ENCODE peak calls at places on chromosomes 7 and 10, in ten cellular contexts. V is endodermal cell; K is psoas muscle; C is CD8-positive, alpha-beta memory T cell; I is naive thymus-derived CD4-positive, alpha-beta T cell; W is right cardiac atrium; P is SJSA1; L is ovary; T is lung; M is left ventricle myocardium inferior. X is an unnamed sample.

GRCh38 chr7:134528749-134529148 is 1.4 kb downstream of the AKR1B10 start:
- DNase-seq in V (no peak), W (no peak), I (no peak), L (no peak), K (no peak), P (no peak), M (no peak), C (no peak), T (no peak), X (no peak)

GRCh38 chr7:101113860-101114259 is 13.0 kb upstream of the SERPINE1 start:
- DNase-seq in I (no peak), C (no peak), P (no peak), W (no peak), L (no peak), T (no peak), K (no peak), M (no peak), V (no peak), X (no peak)

GRCh38 chr10:126429275-126429674 is 41.0 kb upstream of the ADAM12 start:
- DNase-seq in W (no peak), M (no peak), L (no peak), C (no peak), V (no peak), I (no peak), P (no peak), K (no peak), T (no peak), X (no peak)

GRCh38 chr10:119541046-119541445 is 1.5 kb downstream of the RGS10 start:
- DNase-seq in W (no peak), K (no peak), M (no peak), C (no peak), V (no peak), P (no peak), L (no peak), T (no peak), I (no peak), X (no peak)

GRCh38 chr10:103517234-103518085 is 24.0 kb downstream of the NEURL1 start:
- DNase-seq in C (no peak), K (no peak), I (no peak), T (no peak), M (no peak), V (no peak), P (no peak), L (no peak), W (no peak), X (no peak)

GRCh38 chr10:80075781-80076180 is 2.7 kb upstream of the TMEM254 start:
- DNase-seq in P (no peak), C (no peak), W (no peak), V (no peak), L (no peak), K (no peak), T (no peak), I (no peak), M (no peak), X (no peak)

GRCh38 chr10:119166564-119166963 is 1.1 kb upstream of the SFXN4 start:
- DNase-seq in P (no peak), I (no peak), T (no peak), M (no peak), L (no peak), V (no peak), C (no peak), K (no peak), W (no peak), X (no peak)

GRCh38 chr10:5622586-5622985 is 43.8 kb downstream of the ASB13 start:
- DNase-seq in C (no peak), V (no peak), P (no peak), I (no peak), K (no peak), M (no peak), L (no peak), T (no peak), W (no peak), X (no peak)

GRCh38 chr7:48708635-48709034 is 215.7 kb upstream of the CDC14C start:
- DNase-seq in L (no peak), K (no peak), T (no peak), I (no peak), M (no peak), P (no peak), V (peak; percentile 70), W (no peak), C (no peak), X (no peak)

GRCh38 chr10:10055656-10056445 is 961.8 kb upstream of the CELF2 start:
- DNase-seq in M (no peak), L (no peak), V (no peak), K (no peak), W (no peak), C (no peak), T (no peak), P (no peak), I (no peak), X (no peak)

GRCh38 chr10:63491558-63492316 is 26.0 kb upstream of the JMJD1C start:
- DNase-seq in C (no peak), W (peak; percentile 22), I (no peak), L (peak; percentile 34), M (no peak), K (no peak), T (peak; percentile 43), P (no peak), V (no peak), X (no peak)

GRCh38 chr10:5616871-5617270 is 49.5 kb downstream of the ASB13 start:
- DNase-seq in T (no peak), K (no peak), I (no peak), M (no peak), V (no peak), C (no peak), P (no peak), L (no peak), W (no peak), X (no peak)

GRCh38 chr10:122311051-122311410 is 39.9 kb downstream of the BTBD16 start:
- DNase-seq in L (no peak), V (no peak), K (no peak), P (no peak), M (no peak), T (no peak), C (no peak), I (no peak), W (no peak), X (no peak)

GRCh38 chr7:50329775-50330174 is 25.3 kb downstream of the IKZF1 start:
- DNase-seq in P (no peak), I (no peak), L (no peak), C (no peak), T (no peak), M (no peak), V (no peak), W (no peak), K (no peak), X (no peak)
- H3K4me1 ChIP-seq in P (no peaks in the 10 kb centered on the region), I (peaks cover 90% of the 10 kb centered on the region), L (no peaks in the 10 kb centered on the region), C (peaks cover 95% of the 10 kb centered on the region), T (no peaks in the 10 kb centered on the region), M (no peaks in the 10 kb centered on the region), V (no peaks in the 10 kb centered on the region), W (no peaks in the 10 kb centered on the region), K (no peaks in the 10 kb centered on the region), X (no peaks in the 10 kb centered on the region)

GRCh38 chr10:74075906-74076305 is 74.7 kb downstream of the AP3M1 start:
- DNase-seq in L (no peak), W (no peak), C (no peak), M (no peak), V (no peak), I (no peak), T (no peak), P (no peak), K (no peak), X (no peak)

GRCh38 chr10:74078037-74078436 is 72.6 kb downstream of the AP3M1 start:
- DNase-seq in W (no peak), P (peak; percentile 66), V (no peak), L (no peak), I (no peak), K (no peak), C (peak; percentile 15), T (no peak), M (no peak), X (no peak)

GRCh38 chr10:74079028-74079913 is 71.4 kb downstream of the AP3M1 start:
- DNase-seq in V (no peak), K (no peak), C (no peak), I (no peak), L (no peak), W (no peak), T (no peak), M (no peak), P (peak; percentile 76), X (no peak)

GRCh38 chr10:74076961-74077360 is 73.7 kb downstream of the AP3M1 start:
- DNase-seq in T (no peak), I (no peak), V (no peak), C (no peak), M (no peak), W (no peak), K (no peak), P (no peak), L (no peak), X (no peak)

GRCh38 chr10:74077416-74077815 is 73.2 kb downstream of the AP3M1 start:
- DNase-seq in T (no peak), M (no peak), C (no peak), L (no peak), I (no peak), P (no peak), K (no peak), W (no peak), V (no peak), X (no peak)
- H3K4me3 ChIP-seq in T (no peak overlapping the region), M (no peak overlapping the region), C (no peak overlapping the region), L (no peak overlapping the region), I (no peak overlapping the region), P (no peak overlapping the region), K (no peak overlapping the region), W (no peak overlapping the region), V (no peak overlapping the region), X (no peak overlapping the region)

DNA sequence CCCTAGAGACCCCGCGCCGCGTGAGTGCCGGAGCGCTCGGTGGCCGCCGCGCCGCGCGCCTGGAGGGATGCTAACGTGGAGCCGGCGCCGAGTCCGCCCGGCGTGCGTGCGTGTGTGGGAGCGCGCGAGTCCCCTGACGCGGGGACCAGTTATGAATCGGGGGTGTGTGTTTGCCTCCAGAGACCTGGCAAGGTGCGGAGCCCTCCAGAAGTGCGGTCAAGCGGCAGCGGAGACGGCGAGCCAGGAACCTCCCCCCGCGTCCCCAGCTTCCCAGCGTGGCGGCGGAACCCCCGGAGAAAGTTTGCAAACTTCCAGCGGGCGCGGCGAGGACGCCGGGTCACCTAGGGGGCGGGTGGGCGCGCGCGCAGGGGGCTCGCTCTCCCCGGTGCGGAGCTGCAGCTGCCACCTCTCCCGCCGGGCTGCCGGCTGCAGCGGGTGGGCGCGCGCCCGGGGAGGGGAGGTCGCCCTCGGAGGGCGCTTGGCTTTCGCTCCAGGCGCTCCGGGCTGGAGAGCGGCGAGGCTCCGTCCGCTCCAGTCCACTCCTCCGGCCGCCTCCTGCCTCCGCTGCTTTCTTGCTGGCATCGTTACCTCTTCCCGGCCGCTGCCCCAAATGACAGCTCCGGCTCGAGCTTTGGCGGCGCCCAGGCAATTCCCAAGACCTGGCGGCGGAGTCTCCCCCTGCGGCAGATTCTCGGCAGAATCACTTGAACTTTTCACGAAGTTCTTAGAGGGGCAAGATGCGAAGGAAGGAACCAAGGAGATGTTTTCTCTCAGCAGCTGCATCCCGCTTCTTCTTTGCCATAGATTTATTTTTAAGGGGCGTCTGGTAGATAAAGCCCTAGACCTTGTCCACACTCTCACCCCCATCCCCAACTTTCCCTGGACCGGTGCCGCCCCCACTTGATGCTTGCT is 2.3 kb upstream of the CREB5 start:
- DNase-seq in V (peak; percentile 84), M (peak; percentile 39), P (peak; percentile 45), W (peak; percentile 51), T (no peak), L (peak; percentile 58), C (no peak), K (peak; percentile 77), I (no peak), X (no peak)
- H3K27ac ChIP-seq in V (peak overlapping the region; percentile 62), M (peak overlapping the region; percentile 92), P (no peak overlapping the region), W (peak overlapping the region; percentile 53), T (peak overlapping the region; percentile 92), L (peak overlapping the region; percentile 24), C (no peak overlapping the region), K (peak overlapping the region; percentile 95), I (no peak overlapping the region), X (peak overlapping the region; percentile 87)

GRCh38 chr7:27870595-27870994 is 130.6 kb downstream of the TAX1BP1 start:
- DNase-seq in I (no peak), W (no peak), C (no peak), M (no peak), L (no peak), K (no peak), T (no peak), P (no peak), V (no peak), X (no peak)
- H3K4me1 ChIP-seq in I (no peaks in the 10 kb centered on the region), W (peaks cover 8% of the 10 kb centered on the region), C (no peaks in the 10 kb centered on the region), M (peaks cover 24% of the 10 kb centered on the region), L (peaks cover 15% of the 10 kb centered on the region), K (peaks cover 11% of the 10 kb centered on the region), T (peaks cover 14% of the 10 kb centered on the region), P (peaks cover 15% of the 10 kb centered on the region), V (no peaks in the 10 kb centered on the region), X (peaks cover 41% of the 10 kb centered on the region)